ENCODE peak calls at places on chromosomes 16 and 17, in eight cellular contexts. C, J, V, K, R, U, D and W are unnamed samples.

GRCh38 chr17:73646409-73647305 is 2.4 kb upstream of the SDK2 start:
- DNase-seq in C (no peak), J (peak), V (peak), K (peak), R (no peak), U (no peak), D (peak), W (no peak)

GRCh38 chr17:4740025-4740351 is 260 bp upstream of the CXCL16 start:
- DNase-seq in C (no peak), J (no peak), V (no peak), K (no peak), R (no peak), U (no peak), D (no peak), W (no peak)

GRCh38 chr17:75635610-75636202 is 2.5 kb downstream of the SMIM5 start:
- DNase-seq in C (no peak), J (no peak), V (no peak), K (peak), R (no peak), U (peak), D (no peak), W (no peak)

GRCh38 chr17:7844292-7845154 is 10.3 kb upstream of the TMEM88 start:
- DNase-seq in C (no peak), J (peak), V (peak), K (peak), R (peak), U (peak), D (peak), W (peak)

GRCh38 chr17:2693561-2694380 is 17.8 kb downstream of the CLUH start:
- DNase-seq in C (no peak), J (no peak), V (no peak), K (no peak), R (no peak), U (no peak), D (no peak), W (no peak)

GRCh38 chr17:31289790-31290189 is 7.2 kb downstream of the OMG start:
- DNase-seq in C (no peak), J (peak), V (no peak), K (no peak), R (no peak), U (no peak), D (no peak), W (no peak)

GRCh38 chr17:14144513-14144912 is 75.2 kb downstream of the COX10 start:
- DNase-seq in C (no peak), J (no peak), V (peak), K (no peak), R (no peak), U (no peak), D (no peak), W (no peak)

GRCh38 chr17:4947411-4948165 is 742 bp downstream of the PFN1 start:
- DNase-seq in C (no peak), J (peak), V (peak), K (peak), R (peak), U (no peak), D (peak), W (no peak)

GRCh38 chr16:48113471-48113870 is 42.3 kb downstream of the ABCC12 start:
- DNase-seq in C (no peak), J (no peak), V (no peak), K (no peak), R (no peak), U (no peak), D (peak), W (peak)

GRCh38 chr16:10078541-10078949 is 103.7 kb downstream of the GRIN2A start:
- DNase-seq in C (no peak), J (no peak), V (no peak), K (no peak), R (no peak), U (no peak), D (peak), W (no peak)